ENCODE peak calls at places on chromosomes 12 and 14, in five cellular contexts. C is H1, L is mesenchymal stem cell, H is neuronal stem cell, A is H9. J is an unnamed sample.

GRCh38 chr14:69287096-69287991 is 27.4 kb downstream of the GALNT16 start:
- DNase-seq in H (no peak), A (peak; percentile 46), L (peak; percentile 52), C (no peak), J (no peak)

GRCh38 chr12:71694099-71694820 is 8.4 kb downstream of the TMEM19 start:
- DNase-seq in L (peak; percentile 32), C (no peak), A (no peak), H (no peak), J (no peak)

GRCh38 chr14:99231181-99231849 is 40.7 kb downstream of the BCL11B start:
- DNase-seq in H (no peak), A (no peak), C (no peak), L (no peak), J (no peak)

GRCh38 chr14:33589334-33589733 is 361.5 kb downstream of the EGLN3 start:
- DNase-seq in H (no peak), L (peak; percentile 58), C (no peak), A (no peak), J (peak; percentile 94)

GRCh38 chr14:80770114-80770917 is 171.2 kb downstream of the CEP128 start:
- DNase-seq in L (no peak), A (no peak), C (no peak), H (no peak), J (no peak)

GRCh38 chr12:50642035-50642451 is 121.9 kb upstream of the ATF1 start:
- DNase-seq in A (no peak), C (no peak), L (no peak), H (no peak), J (no peak)

GRCh38 chr14:92922883-92923743 is at the start of gene CHGA:
- DNase-seq in H (peak; percentile 82), C (peak; percentile 31), A (peak; percentile 82), L (peak; percentile 44), J (peak; percentile 7)

GRCh38 chr14:54440454-54440853 is 720 bp downstream of the CNIH1 start:
- DNase-seq in C (no peak), L (no peak), H (no peak), A (no peak), J (no peak)

GRCh38 chr12:104994301-104994700 is 8.2 kb downstream of the NOPCHAP1 start:
- DNase-seq in C (no peak), A (no peak), L (no peak), H (no peak), J (no peak)

GRCh38 chr14:74973003-74973614 is 17.7 kb upstream of the PGF start:
- DNase-seq in L (no peak), C (no peak), A (no peak), H (no peak), J (no peak)

GRCh38 chr14:60655898-60656754 is 6.8 kb upstream of the SIX1 start:
- DNase-seq in H (peak; percentile 32), C (no peak), A (peak; percentile 48), L (peak; percentile 44), J (no peak)

GRCh38 chr14:32087173-32087861 is 10.2 kb downstream of the ARHGAP5 start:
- DNase-seq in H (peak; percentile 43), L (peak; percentile 45), A (no peak), C (no peak), J (peak; percentile 85)

GRCh38 chr14:35202195-35202594 is 79.8 kb downstream of the PRORP start:
- DNase-seq in A (no peak), C (no peak), H (no peak), L (no peak), J (no peak)

GRCh38 chr12:53389702-53390101 is 9.7 kb downstream of the SP1 start:
- DNase-seq in C (no peak), L (no peak), H (no peak), A (no peak), J (no peak)

GRCh38 chr14:63551338-63551737 is 8.2 kb upstream of the PPP2R5E start:
- DNase-seq in H (no peak), A (no peak), L (peak; percentile 7), C (no peak), J (no peak)

GRCh38 chr12:85627584-85627983 is 208.6 kb downstream of the RASSF9 start:
- DNase-seq in A (no peak), C (no peak), H (no peak), L (no peak), J (no peak)

GRCh38 chr12:47882796-47883546 is 21.8 kb downstream of the VDR start:
- DNase-seq in C (no peak), L (no peak), A (no peak), H (no peak), J (no peak)

GRCh38 chr14:91059576-91060471 is 617 bp downstream of the RPS6KA5 start:
- DNase-seq in L (no peak), C (peak; percentile 5), A (peak; percentile 60), H (peak; percentile 39), J (peak; percentile 70)

GRCh38 chr14:66643344-66643743 is 135.4 kb downstream of the GPHN start:
- DNase-seq in L (no peak), A (no peak), C (no peak), H (no peak), J (no peak)

GRCh38 chr12:120534703-120535655 is 823 bp downstream of the RNF10 start:
- DNase-seq in L (peak; percentile 84), C (no peak), H (peak; percentile 52), A (peak; percentile 58), J (peak; percentile 58)

GRCh38 chr12:15837141-15837781 is 44.9 kb upstream of the STRAP start:
- DNase-seq in H (no peak), C (no peak), L (peak; percentile 45), A (no peak), J (no peak)

DNA sequence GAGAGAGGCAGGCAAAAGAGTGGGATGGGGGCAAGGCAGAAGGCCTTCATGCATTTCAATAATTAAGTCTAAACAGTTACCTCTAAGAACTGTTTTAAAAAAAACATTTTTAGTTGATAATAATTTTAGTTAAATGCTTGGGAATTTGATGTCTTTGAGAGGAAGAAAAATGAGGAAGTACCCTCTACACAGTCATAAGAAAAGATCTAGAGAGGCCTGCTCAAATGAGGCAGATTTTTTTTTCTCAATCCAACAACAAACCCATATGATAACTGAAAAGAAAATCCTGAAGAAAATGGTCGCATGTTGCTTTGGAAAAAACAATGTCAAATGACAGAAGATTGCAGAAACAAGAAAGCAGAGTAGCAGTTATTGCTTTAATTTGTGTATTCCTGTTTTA is 25.6 kb downstream of the SINHCAF start:
- DNase-seq in C (no peak), H (no peak), A (no peak), L (no peak), J (no peak)
- H3K18ac ChIP-seq in C (no peak overlapping the region), H (no peak overlapping the region), A (no peak overlapping the region), L (no peak overlapping the region), J (no peak overlapping the region)

DNA sequence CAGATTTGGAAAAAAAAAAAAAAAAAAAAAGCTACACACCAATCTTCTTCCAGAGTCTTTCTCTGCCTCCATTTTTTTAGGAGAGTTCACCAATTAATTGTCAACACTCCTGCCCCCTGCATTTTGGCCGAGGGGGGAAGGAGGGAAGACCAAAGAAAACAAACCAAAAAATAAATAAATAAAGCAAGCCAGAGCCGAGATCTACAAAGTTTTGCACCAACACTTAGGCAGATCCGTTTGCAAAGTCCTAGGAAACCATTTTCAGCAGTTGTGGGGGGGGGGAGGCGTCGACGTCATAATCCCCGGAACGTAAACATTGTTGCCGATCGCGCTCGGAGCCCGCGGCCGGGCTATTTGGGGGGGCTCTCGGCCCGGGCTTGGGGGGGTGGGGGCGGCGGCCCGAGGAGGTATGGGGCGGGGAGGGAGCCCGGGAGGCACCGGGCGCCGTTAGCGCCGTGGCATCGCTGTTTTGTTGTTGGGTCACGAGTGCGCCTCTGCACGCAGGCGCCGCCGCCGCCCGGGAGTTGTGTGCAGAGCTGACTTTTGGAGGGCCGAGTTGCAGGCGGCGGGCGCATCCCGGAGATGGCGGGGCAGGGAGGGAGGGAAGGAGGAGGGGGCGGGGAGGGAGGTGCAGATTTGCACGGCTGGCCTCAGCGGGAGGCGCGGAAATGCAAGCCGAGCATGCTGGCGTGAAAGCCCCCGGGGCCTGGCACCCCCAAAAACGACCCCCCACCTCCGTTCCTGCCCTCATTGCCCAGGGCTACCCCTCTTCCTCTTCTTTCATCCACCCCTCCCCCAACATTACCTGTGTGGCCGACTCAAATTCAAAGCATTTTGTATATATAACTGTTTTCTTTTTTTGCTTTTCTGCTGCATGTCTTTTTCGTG is 598 bp downstream of the KDM2B start:
- DNase-seq in A (peak; percentile 92), C (peak; percentile 54), H (peak; percentile 85), L (peak; percentile 78), J (peak; percentile 71)
- H2BK12ac ChIP-seq in A (no peak overlapping the region), C (peak overlapping the region; percentile 45), H (no peak overlapping the region), L (no peak overlapping the region), J (no peak overlapping the region)

GRCh38 chr12:95802482-95803264 is 12.1 kb upstream of the NTN4 start:
- DNase-seq in A (no peak), C (no peak), L (peak; percentile 82), H (no peak), J (peak; percentile 97)

GRCh38 chr12:95804296-95804695 is 13.7 kb upstream of the NTN4 start:
- DNase-seq in C (no peak), A (no peak), L (no peak), H (no peak), J (no peak)

GRCh38 chr12:95808146-95808545 is 17.6 kb upstream of the NTN4 start:
- DNase-seq in C (no peak), A (no peak), L (no peak), H (no peak), J (no peak)

GRCh38 chr12:95805864-95806669 is 15.5 kb upstream of the NTN4 start:
- DNase-seq in A (no peak), L (peak; percentile 95), C (no peak), H (no peak), J (peak; percentile 38)

GRCh38 chr12:95803817-95804216 is 13.3 kb upstream of the NTN4 start:
- DNase-seq in H (no peak), C (no peak), L (no peak), A (no peak), J (no peak)
- H2AFZ ChIP-seq in H (no peak overlapping the region), C (no peak overlapping the region), L (no peak overlapping the region), A (no peak overlapping the region), J (no peak overlapping the region)

GRCh38 chr12:64694130-64695078 is 64.8 kb downstream of the GNS start:
- DNase-seq in L (no peak), A (no peak), H (no peak), C (no peak), J (no peak)

GRCh38 chr12:64691227-64691792 is 67.9 kb downstream of the GNS start:
- DNase-seq in H (peak; percentile 47), A (peak; percentile 50), C (no peak), L (no peak), J (no peak)

GRCh38 chr12:64688715-64689114 is 70.5 kb downstream of the GNS start:
- DNase-seq in H (no peak), A (no peak), L (no peak), C (no peak), J (no peak)

GRCh38 chr12:64695550-64695949 is 63.7 kb downstream of the GNS start:
- DNase-seq in C (no peak), H (no peak), A (no peak), L (no peak), J (no peak)

DNA sequence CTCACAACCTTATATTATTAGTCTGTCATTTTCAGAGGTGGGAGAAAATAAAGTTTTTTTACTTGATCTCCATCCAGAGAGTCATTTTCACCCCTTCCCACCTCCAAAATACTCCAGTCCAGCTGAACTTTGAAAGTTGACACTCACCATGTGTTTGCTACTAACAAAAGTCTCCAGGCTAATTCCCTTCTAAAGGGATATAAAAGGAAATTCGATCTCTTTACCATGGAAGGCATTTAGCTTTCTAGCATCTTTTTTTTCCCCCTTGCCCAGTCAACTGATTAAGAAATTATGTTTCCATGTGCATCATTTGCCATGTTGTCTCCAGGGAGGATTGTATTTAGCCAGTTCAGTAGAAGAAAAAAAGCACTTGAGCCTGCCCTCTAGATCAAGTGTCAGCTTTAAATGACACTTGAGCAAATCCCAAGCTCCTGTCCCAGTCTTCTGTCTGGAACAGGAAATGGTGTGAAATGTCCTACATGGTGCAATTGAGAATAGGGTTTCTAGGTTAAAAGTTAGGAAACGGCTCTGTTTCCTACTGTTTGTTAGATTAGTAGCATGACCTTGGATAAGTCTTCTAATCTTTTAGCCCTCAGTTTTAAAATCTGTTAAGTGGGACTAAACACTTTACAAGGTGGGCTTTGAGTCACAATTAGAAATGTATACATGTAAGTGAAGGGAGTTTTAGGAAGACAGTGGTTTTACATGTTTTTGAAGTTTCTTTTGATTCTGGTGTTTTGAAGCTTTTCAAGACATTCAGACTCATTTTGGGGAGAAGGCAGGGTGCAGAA is 67.2 kb downstream of the GNS start:
- DNase-seq in A (no peak), H (peak; percentile 48), L (peak; percentile 57), C (no peak), J (no peak)
- H3K18ac ChIP-seq in A (no peak overlapping the region), H (no peak overlapping the region), L (no peak overlapping the region), C (peak overlapping the region; percentile 44), J (no peak overlapping the region)

J was measured in trophoblast cell.